ENCODE peak calls at places on chromosomes 13 and 19, in seven cellular contexts. P is activated CD4-positive, alpha-beta T cell treated with anti-CD3 and anti-CD28 coated beads, Interleukin-2, amount 50 U/mL, for 1 hour; A is progenitor cell of endocrine pancreas; R is Peyer's patch; O is iPS DF 6.9; V is posterior cingulate gyrus; Z is stimulated activated CD4-positive, alpha-beta T cell treated with anti-CD3 and anti-CD28 coated beads, TNF-alpha, amount 100 ng/mL, for 1 hour. U is an unnamed sample.

GRCh38 chr13:63190219-63190618 is 1774.6 kb upstream of the PCDH20 start:
- DNase-seq in R (no peak), V (no peak), A (no peak), Z (no peak), O (no peak), P (no peak), U (no peak)

GRCh38 chr19:51783373-51783772 is 11.6 kb upstream of the FPR3 start:
- DNase-seq in O (no peak), Z (no peak), P (no peak), V (no peak), R (no peak), A (no peak), U (no peak)

GRCh38 chr13:105087941-105088340 is 1447.5 kb downstream of the EFNB2 start:
- DNase-seq in V (no peak), P (no peak), R (no peak), A (no peak), Z (no peak), O (peak; percentile 20), U (no peak)

GRCh38 chr19:29715695-29716581 is 877 bp upstream of the C19orf12 start:
- DNase-seq in P (no peak), V (peak; percentile 11), Z (no peak), R (no peak), O (no peak), A (no peak), U (no peak)

GRCh38 chr19:3031607-3031867 is 2.5 kb upstream of the TLE2 start:
- DNase-seq in R (no peak), A (no peak), Z (no peak), V (no peak), P (no peak), O (no peak), U (no peak)

GRCh38 chr13:65613004-65613403 is 1617.1 kb downstream of the PCDH9 start:
- DNase-seq in A (no peak), P (no peak), R (no peak), O (peak; percentile 16), Z (no peak), V (no peak), U (no peak)

GRCh38 chr13:37074703-37075102 is 15.2 kb upstream of the SUPT20H start:
- DNase-seq in R (no peak), P (no peak), A (no peak), O (no peak), V (no peak), Z (no peak), U (peak; percentile 47)

GRCh38 chr13:111460548-111461444 is 140.4 kb downstream of the TEX29 start:
- DNase-seq in O (peak; percentile 35), R (no peak), V (peak; percentile 89), P (no peak), A (no peak), Z (no peak), U (peak; percentile 63)

GRCh38 chr13:40434516-40435397 is 231.7 kb downstream of the FOXO1 start:
- DNase-seq in V (no peak), P (no peak), A (no peak), R (no peak), Z (no peak), O (no peak), U (no peak)

GRCh38 chr13:75635621-75636338 is at the start of gene LMO7:
- DNase-seq in O (no peak), P (peak; percentile 32), A (peak; percentile 49), Z (peak; percentile 3), V (peak; percentile 69), R (peak; percentile 60), U (no peak)

GRCh38 chr13:49113526-49114286 is 106.4 kb upstream of the MLNR start:
- DNase-seq in R (no peak), A (no peak), V (no peak), P (no peak), Z (no peak), O (no peak), U (no peak)

GRCh38 chr19:16891696-16892382 is 3.0 kb downstream of the F2RL3 start:
- DNase-seq in Z (no peak), O (no peak), A (no peak), R (no peak), P (no peak), V (no peak), U (no peak)

GRCh38 chr13:33855371-33855895 is 37.5 kb downstream of the RFC3 start:
- DNase-seq in A (no peak), Z (no peak), V (no peak), O (no peak), P (no peak), R (no peak), U (no peak)

GRCh38 chr19:41705393-41706174 is 2.8 kb upstream of the CEACAM5 start:
- DNase-seq in P (peak; percentile 25), R (no peak), Z (no peak), O (no peak), A (no peak), V (no peak), U (no peak)

GRCh38 chr13:93066187-93066586 is 160.4 kb upstream of the GPC6 start:
- DNase-seq in A (no peak), O (no peak), V (no peak), R (no peak), P (no peak), Z (no peak), U (no peak)

GRCh38 chr19:18523841-18524240 is 2.0 kb upstream of the ELL start:
- DNase-seq in P (no peak), A (no peak), O (no peak), Z (no peak), R (no peak), V (no peak), U (no peak)

GRCh38 chr19:1401138-1401888 is at the start of gene GAMT:
- DNase-seq in P (peak; percentile 54), Z (no peak), O (no peak), V (peak; percentile 85), R (peak; percentile 67), A (peak; percentile 44), U (peak; percentile 54)

GRCh38 chr13:61286148-61286745 is 129.4 kb downstream of the PCDH20 start:
- DNase-seq in R (no peak), O (peak; percentile 29), A (no peak), V (no peak), P (no peak), Z (no peak), U (no peak)

GRCh38 chr19:18743281-18743825 is 47.8 kb downstream of the COMP start:
- DNase-seq in Z (no peak), P (no peak), A (no peak), R (no peak), V (no peak), O (no peak), U (no peak)

GRCh38 chr19:13260883-13261653 is 110.9 kb downstream of the IER2 start:
- DNase-seq in A (no peak), P (no peak), Z (no peak), R (no peak), V (no peak), O (no peak), U (no peak)

GRCh38 chr13:114088863-114089262 is 43.6 kb downstream of the RASA3 start:
- DNase-seq in V (peak; percentile 8), Z (no peak), A (no peak), R (no peak), O (no peak), P (no peak), U (no peak)